ENCODE peak calls at places on chromosomes 5 and 9, in seven cellular contexts. B is HepG2, G is SK-N-SH, K is HCT116, X is K562, I is H1, J is GM12878. W is an unnamed sample.

GRCh38 chr5:5025098-5025773 is 114.9 kb upstream of the ADAMTS16 start:
- DNase-seq in B (no peak), G (peak), K (no peak), X (no peak), I (no peak), J (no peak), W (no peak)

GRCh38 chr5:113678924-113679575 is 165.6 kb downstream of the YTHDC2 start:
- DNase-seq in B (peak), G (peak), K (peak), X (peak), I (peak), J (peak), W (peak)

GRCh38 chr5:177117441-177118045 is 16.0 kb upstream of the NSD1 start:
- DNase-seq in B (no peak), G (no peak), K (no peak), X (no peak), I (no peak), J (no peak), W (no peak)

GRCh38 chr9:70435948-70436347 is 21.5 kb upstream of the KLF9 start:
- DNase-seq in B (no peak), G (no peak), K (no peak), X (no peak), I (no peak), J (no peak), W (no peak)

GRCh38 chr5:34622046-34622435 is 34.1 kb upstream of the RAI14 start:
- DNase-seq in B (no peak), G (no peak), K (no peak), X (no peak), I (no peak), J (no peak), W (no peak)

GRCh38 chr5:154479160-154479943 is 1.3 kb upstream of the HAND1 start:
- DNase-seq in B (no peak), G (no peak), K (no peak), X (no peak), I (peak), J (no peak), W (no peak)

GRCh38 chr9:77707696-77708095 is 59.6 kb upstream of the GNA14 start:
- DNase-seq in B (peak), G (no peak), K (peak), X (no peak), I (no peak), J (no peak), W (peak)

GRCh38 chr9:127183814-127184582 is 61.6 kb upstream of the ANGPTL2 start:
- DNase-seq in B (no peak), G (no peak), K (no peak), X (no peak), I (no peak), J (peak), W (no peak)

GRCh38 chr5:79081779-79082178 is 12.2 kb downstream of the BHMT2 start:
- DNase-seq in B (no peak), G (no peak), K (no peak), X (no peak), I (no peak), J (no peak), W (peak)

GRCh38 chr5:150263339-150263738 is 26.2 kb downstream of the CAMK2A start:
- DNase-seq in B (no peak), G (no peak), K (no peak), X (no peak), I (no peak), J (no peak), W (no peak)

GRCh38 chr9:122572456-122572855 is 10.7 kb downstream of the OR1L8 start:
- DNase-seq in B (no peak), G (no peak), K (no peak), X (no peak), I (no peak), J (no peak), W (no peak)

GRCh38 chr5:71623221-71623794 is 36.2 kb downstream of the MCCC2 start:
- DNase-seq in B (no peak), G (no peak), K (no peak), X (no peak), I (no peak), J (no peak), W (no peak)

GRCh38 chr9:71895122-71895521 is 15.9 kb downstream of the ABHD17B start:
- DNase-seq in B (no peak), G (no peak), K (no peak), X (no peak), I (no peak), J (no peak), W (no peak)

GRCh38 chr5:67431191-67431590 is 234.6 kb upstream of the CD180 start:
- DNase-seq in B (no peak), G (no peak), K (no peak), X (no peak), I (no peak), J (no peak), W (no peak)

GRCh38 chr5:113140837-113141661 is 164.5 kb downstream of the DCP2 start:
- DNase-seq in B (no peak), G (no peak), K (no peak), X (no peak), I (peak), J (no peak), W (no peak)

GRCh38 chr9:91407580-91408275 is 15.9 kb downstream of the NFIL3 start:
- DNase-seq in B (no peak), G (no peak), K (no peak), X (no peak), I (no peak), J (no peak), W (no peak)

GRCh38 chr5:74639538-74640449 is 734 bp downstream of the ENC1 start:
- DNase-seq in B (no peak), G (peak), K (no peak), X (peak), I (peak), J (no peak), W (no peak)

GRCh38 chr5:123673107-123673506 is 161.1 kb downstream of the CSNK1G3 start:
- DNase-seq in B (peak), G (no peak), K (no peak), X (no peak), I (no peak), J (no peak), W (peak)

GRCh38 chr5:135979510-135979909 is 24.7 kb upstream of the LECT2 start:
- DNase-seq in B (no peak), G (no peak), K (no peak), X (no peak), I (no peak), J (no peak), W (no peak)

GRCh38 chr9:7507539-7508251 is 291.9 kb downstream of the DMAC1 start:
- DNase-seq in B (no peak), G (no peak), K (no peak), X (no peak), I (no peak), J (no peak), W (no peak)

GRCh38 chr9:134237630-134238265 is 73.4 kb upstream of the RNU6ATAC start:
- DNase-seq in B (no peak), G (no peak), K (no peak), X (no peak), I (no peak), J (no peak), W (no peak)

GRCh38 chr9:4762889-4763521 is 22.0 kb upstream of the AK3 start:
- DNase-seq in B (no peak), G (peak), K (no peak), X (peak), I (peak), J (no peak), W (no peak)

GRCh38 chr5:135308752-135309151 is 90.3 kb downstream of the MACROH2A1 start:
- DNase-seq in B (peak), G (no peak), K (no peak), X (no peak), I (no peak), J (no peak), W (no peak)

GRCh38 chr9:96859461-96860198 is 5.3 kb upstream of the ZNF782 start:
- DNase-seq in B (no peak), G (peak), K (no peak), X (no peak), I (no peak), J (no peak), W (no peak)

GRCh38 chr5:38456657-38457056 is 99.8 kb downstream of the LIFR start:
- DNase-seq in B (no peak), G (peak), K (no peak), X (no peak), I (no peak), J (no peak), W (no peak)

GRCh38 chr5:169067641-169068316 is 233.2 kb downstream of the SLIT3 start:
- DNase-seq in B (no peak), G (no peak), K (no peak), X (no peak), I (no peak), J (no peak), W (no peak)

GRCh38 chr9:18208166-18209059 is 265.5 kb upstream of the ADAMTSL1 start:
- DNase-seq in B (peak), G (peak), K (no peak), X (no peak), I (peak), J (no peak), W (peak)

GRCh38 chr5:122063836-122064235 is 14.2 kb downstream of the LOX start:
- DNase-seq in B (no peak), G (no peak), K (no peak), X (no peak), I (no peak), J (no peak), W (no peak)

GRCh38 chr9:81562221-81563019 is 126.9 kb downstream of the TLE1 start:
- DNase-seq in B (peak), G (no peak), K (peak), X (no peak), I (no peak), J (no peak), W (no peak)

GRCh38 chr9:124861342-124862229 is at the start of the genes ARPC5L and RPL35:
- DNase-seq in B (peak), G (peak), K (peak), X (peak), I (peak), J (peak), W (peak)

GRCh38 chr5:74027732-74028338 is 401.8 kb downstream of the ARHGEF28 start:
- DNase-seq in B (no peak), G (no peak), K (no peak), X (no peak), I (no peak), J (no peak), W (no peak)

GRCh38 chr5:137743031-137743640 is 7.2 kb upstream of the KLHL3 start:
- DNase-seq in B (peak), G (peak), K (peak), X (peak), I (peak), J (no peak), W (no peak)
- TF ChIP-seq JUND in B (no peak), G (no peak), K (no peak), X (no peak), I (no peak), J (no peak), W (no peak)

GRCh38 chr5:141431286-141431685 is 979 bp downstream of the PCDHGA12 start:
- DNase-seq in B (no peak), G (no peak), K (no peak), X (no peak), I (no peak), J (no peak), W (no peak)
- TF ChIP-seq JUND in B (no peak), G (no peak), K (no peak), X (no peak), I (no peak), J (no peak), W (no peak)

GRCh38 chr9:33265211-33265885 is 499 bp downstream of the CHMP5 start:
- DNase-seq in B (no peak), G (no peak), K (no peak), X (no peak), I (no peak), J (no peak), W (no peak)

GRCh38 chr9:33264473-33265177 is at the start of the genes BAG1 and CHMP5:
- DNase-seq in B (peak), G (peak), K (peak), X (peak), I (peak), J (peak), W (peak)

GRCh38 chr9:33263131-33263935 is 1.2 kb downstream of the BAG1 start:
- DNase-seq in B (peak), G (peak), K (no peak), X (no peak), I (no peak), J (no peak), W (no peak)

GRCh38 chr9:33267368-33267767 is 2.5 kb downstream of the CHMP5 start:
- DNase-seq in B (no peak), G (no peak), K (no peak), X (no peak), I (no peak), J (no peak), W (no peak)

DNA sequence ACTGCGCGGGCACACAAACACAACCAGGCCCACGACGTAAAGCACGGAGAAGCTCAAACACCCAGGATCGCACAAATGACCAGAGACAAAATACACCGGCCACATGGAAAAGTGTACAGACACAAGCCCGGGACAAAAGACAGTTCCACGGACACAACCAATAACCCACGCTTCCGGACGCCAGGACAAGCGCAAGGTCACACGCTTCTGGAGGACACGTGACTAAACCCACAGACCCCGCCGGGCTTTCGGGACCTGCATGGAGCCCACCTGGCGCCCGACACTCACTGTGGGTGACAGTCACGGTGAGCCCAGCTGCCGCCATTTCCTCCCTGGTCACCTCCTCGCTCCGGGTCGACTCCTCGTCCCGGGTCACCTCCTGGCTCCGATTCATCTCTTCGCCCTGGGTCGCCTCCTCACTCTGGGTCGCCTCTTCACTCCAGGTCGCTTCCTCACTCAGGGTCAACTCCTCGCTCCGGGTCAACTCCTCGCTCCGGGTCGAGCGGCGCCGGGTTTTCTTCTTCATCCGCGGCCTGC is 504 bp downstream of the BAG1 start:
- DNase-seq in B (peak), G (peak), K (no peak), X (no peak), I (no peak), J (no peak), W (peak)
- TF ChIP-seq JUND in B (no peak), G (no peak), K (no peak), X (no peak), I (no peak), J (no peak), W (no peak)

DNA sequence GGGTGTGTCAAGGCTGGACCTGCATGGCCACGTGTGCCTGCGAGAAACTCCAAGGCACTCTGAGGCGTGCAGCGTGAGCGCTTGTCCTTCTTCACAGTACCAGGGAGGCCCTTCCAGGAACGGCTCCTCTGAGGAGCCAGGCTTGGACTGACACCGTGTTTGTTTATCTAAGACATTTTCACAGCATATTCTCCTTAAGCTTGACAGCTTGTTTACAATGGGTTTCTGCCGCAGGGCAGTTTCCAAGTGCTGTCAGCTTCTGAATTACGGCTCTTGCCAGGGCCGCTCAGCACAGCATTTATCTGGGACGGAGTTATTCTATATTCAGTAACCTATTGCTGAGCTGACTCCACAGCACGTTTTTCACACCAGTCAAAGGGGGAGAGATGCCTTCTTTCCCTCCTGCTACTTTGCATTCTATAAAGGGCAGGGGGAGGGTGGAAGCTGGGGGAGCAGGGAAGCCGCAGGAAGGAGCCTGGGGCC is 98.4 kb downstream of the LMNB1 start:
- DNase-seq in B (no peak), G (no peak), K (no peak), X (no peak), I (no peak), J (no peak), W (peak)
- TF ChIP-seq JUND in B (no peak), G (no peak), K (no peak), X (no peak), I (no peak), J (no peak), W (no peak)

DNA sequence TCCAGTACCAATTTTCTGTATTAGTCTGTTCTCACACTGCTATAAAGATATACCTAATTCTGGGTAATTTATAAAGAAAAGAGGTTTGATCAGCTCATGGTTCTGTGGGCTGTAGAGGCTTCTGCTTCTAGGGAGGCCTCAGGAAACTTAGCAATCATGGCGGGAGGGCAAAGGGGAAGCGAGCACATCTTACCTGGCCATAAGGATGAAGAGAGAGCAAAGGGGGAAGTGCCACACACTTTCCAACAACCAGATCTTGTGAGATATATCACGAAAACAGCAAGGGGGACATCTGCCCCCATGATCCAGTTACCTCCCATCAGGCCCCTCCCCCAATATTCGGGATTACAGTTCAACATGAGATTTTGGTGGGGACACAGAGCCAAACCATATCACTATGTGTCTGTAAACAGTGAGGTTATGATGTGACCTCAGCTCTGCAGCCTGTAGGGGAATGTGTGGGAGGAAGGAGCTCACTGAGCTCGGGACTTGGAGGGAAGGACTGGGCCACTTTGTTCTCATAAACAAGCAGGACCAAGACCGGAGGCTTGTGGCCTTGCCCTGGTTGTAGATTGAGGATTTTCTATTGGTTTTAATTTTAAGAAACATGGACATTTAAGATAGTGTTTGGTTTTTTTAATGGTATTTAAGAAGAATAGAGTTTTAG is 85.2 kb downstream of the EHMT1 start:
- DNase-seq in B (no peak), G (no peak), K (no peak), X (peak), I (no peak), J (no peak), W (no peak)
- TF ChIP-seq JUND in B (no peak), G (no peak), K (no peak), X (peak), I (no peak), J (no peak), W (no peak)

GRCh38 chr5:96629774-96630173 is 32.4 kb upstream of the CAST start:
- DNase-seq in B (peak), G (no peak), K (peak), X (no peak), I (no peak), J (no peak), W (no peak)

GRCh38 chr5:96628406-96628805 is 33.8 kb upstream of the CAST start:
- DNase-seq in B (no peak), G (no peak), K (no peak), X (no peak), I (no peak), J (no peak), W (no peak)

GRCh38 chr5:96624631-96625030 is 37.5 kb upstream of the CAST start:
- DNase-seq in B (no peak), G (no peak), K (no peak), X (no peak), I (no peak), J (no peak), W (no peak)

GRCh38 chr5:96626956-96627355 is 35.2 kb upstream of the CAST start:
- DNase-seq in B (peak), G (no peak), K (no peak), X (no peak), I (no peak), J (no peak), W (no peak)

DNA sequence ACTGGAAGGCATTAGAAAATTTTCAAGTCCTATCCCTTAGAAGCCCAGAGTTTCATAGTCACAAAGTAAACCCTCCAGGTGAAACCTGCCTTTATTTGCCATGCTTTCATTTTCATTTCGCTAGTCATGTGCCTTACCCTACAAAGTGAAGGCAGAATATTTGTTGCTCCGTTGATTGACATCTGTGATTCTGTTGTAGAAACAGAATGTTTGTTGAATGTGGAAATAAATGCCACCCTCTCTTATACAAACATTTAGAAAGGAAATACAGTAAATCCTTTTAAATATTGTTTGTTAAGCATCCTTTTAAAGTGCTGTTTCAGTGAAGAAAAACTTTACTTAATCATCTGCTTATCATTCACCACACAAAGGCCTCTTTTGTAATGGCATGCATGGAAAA is 34.4 kb upstream of the CAST start:
- DNase-seq in B (peak), G (no peak), K (no peak), X (no peak), I (no peak), J (no peak), W (peak)
- TF ChIP-seq JUND in B (no peak), G (no peak), K (no peak), X (no peak), I (no peak), J (no peak), W (no peak)